ENCODE peak calls at places on chromosomes 12 and 14, in nine cellular contexts. G, D, C, K, J, X, F, Z and M are unnamed samples.

GRCh38 chr14:64879635-64880381 is at the start of gene SPTB:
- DNase-seq in G (peak; percentile 55), D (peak; percentile 79), C (peak; percentile 43), K (no peak), J (no peak), X (no peak), F (peak; percentile 88), Z (peak; percentile 71), M (peak; percentile 19)

GRCh38 chr12:25187781-25188180 is 7.2 kb downstream of the DNAI7 start:
- DNase-seq in G (no peak), D (no peak), C (no peak), K (peak; percentile 96), J (no peak), X (peak; percentile 73), F (no peak), Z (no peak), M (no peak)

GRCh38 chr12:117023998-117024960 is 74.9 kb downstream of the TESC start:
- DNase-seq in G (no peak), D (no peak), C (no peak), K (no peak), J (no peak), X (no peak), F (no peak), Z (peak; percentile 9), M (no peak)

GRCh38 chr14:23569443-23570151 is 2.0 kb upstream of the AP1G2 start:
- DNase-seq in G (no peak), D (peak; percentile 81), C (no peak), K (no peak), J (no peak), X (peak; percentile 43), F (peak; percentile 5), Z (no peak), M (no peak)

GRCh38 chr14:65471038-65471878 is 58.7 kb downstream of the FUT8 start:
- DNase-seq in G (no peak), D (no peak), C (no peak), K (no peak), J (no peak), X (no peak), F (no peak), Z (no peak), M (no peak)

GRCh38 chr12:76591461-76591860 is 31.9 kb upstream of the OSBPL8 start:
- DNase-seq in G (no peak), D (no peak), C (no peak), K (peak; percentile 88), J (no peak), X (no peak), F (no peak), Z (no peak), M (no peak)

GRCh38 chr12:51323966-51324895 is at the start of gene BIN2:
- DNase-seq in G (peak; percentile 69), D (no peak), C (peak; percentile 43), K (no peak), J (no peak), X (no peak), F (peak; percentile 13), Z (no peak), M (peak; percentile 37)

GRCh38 chr12:51926718-51927117 is 19.4 kb downstream of the ACVRL1 start:
- DNase-seq in G (peak; percentile 48), D (peak; percentile 74), C (peak; percentile 17), K (no peak), J (no peak), X (peak; percentile 35), F (no peak), Z (no peak), M (no peak)

GRCh38 chr12:68759852-68760251 is 13.9 kb downstream of the SLC35E3 start:
- DNase-seq in G (no peak), D (no peak), C (no peak), K (no peak), J (no peak), X (no peak), F (no peak), Z (no peak), M (no peak)

GRCh38 chr12:102702447-102703114 is 214.5 kb downstream of the PAH start:
- DNase-seq in G (no peak), D (peak; percentile 57), C (no peak), K (peak; percentile 50), J (no peak), X (peak; percentile 20), F (peak; percentile 34), Z (no peak), M (no peak)

GRCh38 chr14:76580967-76581366 is 180.3 kb upstream of the VASH1 start:
- DNase-seq in G (no peak), D (no peak), C (no peak), K (no peak), J (no peak), X (no peak), F (no peak), Z (no peak), M (no peak)

GRCh38 chr12:60577607-60578006 is 981.8 kb downstream of the SLC16A7 start:
- DNase-seq in G (no peak), D (no peak), C (no peak), K (no peak), J (no peak), X (no peak), F (no peak), Z (no peak), M (no peak)

GRCh38 chr12:91357381-91357780 is 174.8 kb upstream of the DCN start:
- DNase-seq in G (no peak), D (no peak), C (no peak), K (no peak), J (no peak), X (no peak), F (no peak), Z (no peak), M (no peak)

GRCh38 chr12:127830730-127831129 is 436.2 kb upstream of the TMEM132C start:
- DNase-seq in G (no peak), D (no peak), C (no peak), K (no peak), J (no peak), X (no peak), F (no peak), Z (no peak), M (no peak)

GRCh38 chr12:68536885-68537284 is 73.8 kb upstream of the RAP1B start:
- DNase-seq in G (no peak), D (no peak), C (no peak), K (no peak), J (no peak), X (no peak), F (no peak), Z (no peak), M (no peak)

GRCh38 chr14:54447231-54447692 is 6.1 kb upstream of the CNIH1 start:
- DNase-seq in G (no peak), D (no peak), C (no peak), K (no peak), J (no peak), X (peak; percentile 79), F (no peak), Z (no peak), M (no peak)

GRCh38 chr14:101791919-101792572 is 30.5 kb downstream of the PPP2R5C start:
- DNase-seq in G (no peak), D (no peak), C (no peak), K (peak; percentile 61), J (no peak), X (peak; percentile 69), F (no peak), Z (no peak), M (no peak)

GRCh38 chr14:31426663-31427062 is 6.3 kb upstream of the HEATR5A start:
- DNase-seq in G (no peak), D (peak; percentile 32), C (no peak), K (no peak), J (no peak), X (no peak), F (no peak), Z (no peak), M (no peak)